ENCODE peak calls at places on chromosomes 7 and 10, in ten cellular contexts. F is NCI-H345; W is WTC11; J is Caki2; A is H54; S is neural crest cell; I is AG09309; H is stimulated activated CD8-positive, alpha-beta memory T cell treated with anti-CD3 and anti-CD28 coated beads, Interleukin-12 subunit alpha, Interleukin-12 subunit beta, amount 100 ng/mL, for 1 hour; L is EH; G is NAMALWA. E is an unnamed sample.

GRCh38 chr7:138386821-138387220 is 73.2 kb upstream of the TRIM24 start:
- DNase-seq in I (no peak), W (no peak), G (no peak), A (no peak), S (no peak), J (no peak), F (no peak), L (no peak), H (no peak), E (no peak)

GRCh38 chr7:128835790-128836641 is 5.8 kb downstream of the FLNC start:
- DNase-seq in L (peak), F (no peak), J (no peak), G (no peak), W (no peak), H (no peak), A (no peak), I (no peak), S (no peak), E (no peak)

GRCh38 chr7:127252736-127253288 is at the start of gene GRM8:
- DNase-seq in W (peak), S (peak), J (peak), H (no peak), A (peak), L (peak), I (no peak), G (no peak), F (peak), E (peak)

GRCh38 chr7:114345494-114345893 is 69.1 kb upstream of the FOXP2 start:
- DNase-seq in G (peak), I (no peak), L (no peak), F (no peak), A (no peak), S (no peak), W (no peak), H (no peak), J (no peak), E (no peak)

GRCh38 chr10:35635576-35635975 is 6.5 kb downstream of the FZD8 start:
- DNase-seq in F (peak), G (peak), A (peak), S (peak), W (peak), H (no peak), L (peak), I (no peak), J (peak), E (peak)

GRCh38 chr7:80584778-80585177 is 53.7 kb upstream of the CD36 start:
- DNase-seq in S (no peak), W (no peak), I (peak), A (no peak), G (no peak), L (peak), H (no peak), J (peak), F (no peak), E (peak)

GRCh38 chr7:388461-388960 is 98.5 kb downstream of the FOXL3 start:
- DNase-seq in J (no peak), L (no peak), W (peak), A (no peak), F (no peak), S (no peak), I (no peak), H (no peak), G (no peak), E (no peak)

GRCh38 chr7:95526128-95526738 is 40.5 kb downstream of the ASB4 start:
- DNase-seq in H (no peak), J (no peak), W (no peak), I (no peak), G (no peak), A (no peak), L (no peak), S (no peak), F (no peak), E (no peak)

GRCh38 chr10:117448840-117449239 is 73.6 kb upstream of the PDZD8 start:
- DNase-seq in G (no peak), H (no peak), W (no peak), J (no peak), I (no peak), S (no peak), A (no peak), L (peak), F (no peak), E (no peak)

GRCh38 chr7:157077986-157078644 is 60.6 kb upstream of the UBE3C start:
- DNase-seq in F (no peak), S (no peak), G (no peak), L (peak), J (no peak), A (no peak), W (peak), I (no peak), H (no peak), E (no peak)